ENCODE peak calls at places on chromosomes 11 and 22, in nine cellular contexts. One of them, this sample, is unnamed.

GRCh38 chr11:74341926-74342325 is 30.5 kb upstream of the P4HA3 start:
- DNase-seq in tibial artery: no peak
- DNase-seq in effector memory CD4-positive, alpha-beta T cell: no peak
- DNase-seq in fibroblast of the aortic adventitia: peak
- DNase-seq in CD8-positive, alpha-beta memory T cell: no peak
- DNase-seq in mesenchymal stem cell: no peak
- DNase-seq in SJSA1: no peak
- DNase-seq in fibroblast of villous mesenchyme: no peak
- DNase-seq in HFF-Myc: no peak
- DNase-seq in this sample: peak

GRCh38 chr22:49032821-49033220 is 794.9 kb downstream of the BRD1 start:
- DNase-seq in tibial artery: no peak
- DNase-seq in effector memory CD4-positive, alpha-beta T cell: no peak
- DNase-seq in fibroblast of the aortic adventitia: no peak
- DNase-seq in CD8-positive, alpha-beta memory T cell: peak
- DNase-seq in mesenchymal stem cell: no peak
- DNase-seq in SJSA1: no peak
- DNase-seq in fibroblast of villous mesenchyme: no peak
- DNase-seq in HFF-Myc: no peak
- DNase-seq in this sample: no peak

GRCh38 chr11:8732748-8733241 is 50.2 kb downstream of the RPL27A start:
- DNase-seq in tibial artery: peak
- DNase-seq in effector memory CD4-positive, alpha-beta T cell: no peak
- DNase-seq in fibroblast of the aortic adventitia: peak
- DNase-seq in CD8-positive, alpha-beta memory T cell: no peak
- DNase-seq in mesenchymal stem cell: peak
- DNase-seq in SJSA1: peak
- DNase-seq in fibroblast of villous mesenchyme: peak
- DNase-seq in HFF-Myc: no peak
- DNase-seq in this sample: peak

GRCh38 chr11:62144641-62145255 is 20.9 kb downstream of the INCENP start:
- DNase-seq in tibial artery: peak
- DNase-seq in effector memory CD4-positive, alpha-beta T cell: no peak
- DNase-seq in fibroblast of the aortic adventitia: no peak
- DNase-seq in CD8-positive, alpha-beta memory T cell: no peak
- DNase-seq in mesenchymal stem cell: no peak
- DNase-seq in SJSA1: peak
- DNase-seq in fibroblast of villous mesenchyme: no peak
- DNase-seq in HFF-Myc: no peak
- DNase-seq in this sample: no peak

GRCh38 chr11:73787051-73787642 is 527 bp upstream of the MRPL48 start:
- DNase-seq in tibial artery: no peak
- DNase-seq in effector memory CD4-positive, alpha-beta T cell: no peak
- DNase-seq in fibroblast of the aortic adventitia: no peak
- DNase-seq in CD8-positive, alpha-beta memory T cell: no peak
- DNase-seq in mesenchymal stem cell: no peak
- DNase-seq in SJSA1: no peak
- DNase-seq in fibroblast of villous mesenchyme: no peak
- DNase-seq in HFF-Myc: no peak
- DNase-seq in this sample: no peak

GRCh38 chr22:28283025-28283654 is 364.1 kb upstream of the PITPNB start:
- DNase-seq in tibial artery: no peak
- DNase-seq in effector memory CD4-positive, alpha-beta T cell: no peak
- DNase-seq in fibroblast of the aortic adventitia: peak
- DNase-seq in CD8-positive, alpha-beta memory T cell: no peak
- DNase-seq in mesenchymal stem cell: no peak
- DNase-seq in SJSA1: no peak
- DNase-seq in fibroblast of villous mesenchyme: peak
- DNase-seq in HFF-Myc: no peak
- DNase-seq in this sample: peak

GRCh38 chr11:58067685-58068084 is 36.9 kb downstream of the OR6Q1 start:
- DNase-seq in tibial artery: no peak
- DNase-seq in effector memory CD4-positive, alpha-beta T cell: no peak
- DNase-seq in fibroblast of the aortic adventitia: no peak
- DNase-seq in CD8-positive, alpha-beta memory T cell: no peak
- DNase-seq in mesenchymal stem cell: no peak
- DNase-seq in SJSA1: no peak
- DNase-seq in fibroblast of villous mesenchyme: no peak
- DNase-seq in HFF-Myc: no peak
- DNase-seq in this sample: no peak

GRCh38 chr22:45448431-45448830 is 34.9 kb downstream of the RIBC2 start:
- DNase-seq in tibial artery: peak
- DNase-seq in effector memory CD4-positive, alpha-beta T cell: no peak
- DNase-seq in fibroblast of the aortic adventitia: peak
- DNase-seq in CD8-positive, alpha-beta memory T cell: no peak
- DNase-seq in mesenchymal stem cell: no peak
- DNase-seq in SJSA1: no peak
- DNase-seq in fibroblast of villous mesenchyme: no peak
- DNase-seq in HFF-Myc: no peak
- DNase-seq in this sample: no peak

GRCh38 chr22:39434243-39434653 is 22.6 kb upstream of the MGAT3 start:
- DNase-seq in tibial artery: no peak
- DNase-seq in effector memory CD4-positive, alpha-beta T cell: no peak
- DNase-seq in fibroblast of the aortic adventitia: no peak
- DNase-seq in CD8-positive, alpha-beta memory T cell: no peak
- DNase-seq in mesenchymal stem cell: no peak
- DNase-seq in SJSA1: no peak
- DNase-seq in fibroblast of villous mesenchyme: no peak
- DNase-seq in HFF-Myc: no peak
- DNase-seq in this sample: no peak

GRCh38 chr11:1773711-1774550 is 10.2 kb upstream of the CTSD start:
- DNase-seq in tibial artery: peak
- DNase-seq in effector memory CD4-positive, alpha-beta T cell: no peak
- DNase-seq in fibroblast of the aortic adventitia: no peak
- DNase-seq in CD8-positive, alpha-beta memory T cell: peak
- DNase-seq in mesenchymal stem cell: no peak
- DNase-seq in SJSA1: no peak
- DNase-seq in fibroblast of villous mesenchyme: no peak
- DNase-seq in HFF-Myc: no peak
- DNase-seq in this sample: no peak

GRCh38 chr22:27846248-27846760 is 44.7 kb upstream of the MN1 start:
- DNase-seq in tibial artery: no peak
- DNase-seq in effector memory CD4-positive, alpha-beta T cell: no peak
- DNase-seq in fibroblast of the aortic adventitia: no peak
- DNase-seq in CD8-positive, alpha-beta memory T cell: no peak
- DNase-seq in mesenchymal stem cell: no peak
- DNase-seq in SJSA1: no peak
- DNase-seq in fibroblast of villous mesenchyme: no peak
- DNase-seq in HFF-Myc: no peak
- DNase-seq in this sample: no peak

GRCh38 chr22:42994276-42994916 is 20.6 kb downstream of the PACSIN2 start:
- DNase-seq in tibial artery: no peak
- DNase-seq in effector memory CD4-positive, alpha-beta T cell: no peak
- DNase-seq in fibroblast of the aortic adventitia: no peak
- DNase-seq in CD8-positive, alpha-beta memory T cell: peak
- DNase-seq in mesenchymal stem cell: no peak
- DNase-seq in SJSA1: no peak
- DNase-seq in fibroblast of villous mesenchyme: no peak
- DNase-seq in HFF-Myc: no peak
- DNase-seq in this sample: no peak
- H3K4me3 ChIP-seq in tibial artery: peak
- H3K4me3 ChIP-seq in effector memory CD4-positive, alpha-beta T cell: no peak
- H3K4me3 ChIP-seq in fibroblast of the aortic adventitia: peak
- H3K4me3 ChIP-seq in CD8-positive, alpha-beta memory T cell: no peak
- H3K4me3 ChIP-seq in mesenchymal stem cell: no peak
- H3K4me3 ChIP-seq in SJSA1: peak
- H3K4me3 ChIP-seq in fibroblast of villous mesenchyme: peak
- H3K4me3 ChIP-seq in HFF-Myc: no peak
- H3K4me3 ChIP-seq in this sample: no peak

GRCh38 chr11:47376543-47377371 is 1.6 kb downstream of the SPI1 start:
- DNase-seq in tibial artery: no peak
- DNase-seq in effector memory CD4-positive, alpha-beta T cell: no peak
- DNase-seq in fibroblast of the aortic adventitia: no peak
- DNase-seq in CD8-positive, alpha-beta memory T cell: no peak
- DNase-seq in mesenchymal stem cell: no peak
- DNase-seq in SJSA1: no peak
- DNase-seq in fibroblast of villous mesenchyme: no peak
- DNase-seq in HFF-Myc: no peak
- DNase-seq in this sample: no peak

GRCh38 chr11:47378011-47378835 is at the start of gene SPI1:
- DNase-seq in tibial artery: peak
- DNase-seq in effector memory CD4-positive, alpha-beta T cell: no peak
- DNase-seq in fibroblast of the aortic adventitia: no peak
- DNase-seq in CD8-positive, alpha-beta memory T cell: no peak
- DNase-seq in mesenchymal stem cell: no peak
- DNase-seq in SJSA1: peak
- DNase-seq in fibroblast of villous mesenchyme: no peak
- DNase-seq in HFF-Myc: no peak
- DNase-seq in this sample: no peak

GRCh38 chr11:47376183-47376542 is 2.2 kb downstream of the SPI1 start:
- DNase-seq in tibial artery: no peak
- DNase-seq in effector memory CD4-positive, alpha-beta T cell: no peak
- DNase-seq in fibroblast of the aortic adventitia: no peak
- DNase-seq in CD8-positive, alpha-beta memory T cell: no peak
- DNase-seq in mesenchymal stem cell: no peak
- DNase-seq in SJSA1: no peak
- DNase-seq in fibroblast of villous mesenchyme: no peak
- DNase-seq in HFF-Myc: no peak
- DNase-seq in this sample: no peak

GRCh38 chr11:47378836-47379170 is 456 bp upstream of the SPI1 start:
- DNase-seq in tibial artery: no peak
- DNase-seq in effector memory CD4-positive, alpha-beta T cell: no peak
- DNase-seq in fibroblast of the aortic adventitia: no peak
- DNase-seq in CD8-positive, alpha-beta memory T cell: no peak
- DNase-seq in mesenchymal stem cell: no peak
- DNase-seq in SJSA1: no peak
- DNase-seq in fibroblast of villous mesenchyme: no peak
- DNase-seq in HFF-Myc: no peak
- DNase-seq in this sample: no peak

GRCh38 chr11:47377571-47378010 is 756 bp downstream of the SPI1 start:
- DNase-seq in tibial artery: no peak
- DNase-seq in effector memory CD4-positive, alpha-beta T cell: no peak
- DNase-seq in fibroblast of the aortic adventitia: no peak
- DNase-seq in CD8-positive, alpha-beta memory T cell: no peak
- DNase-seq in mesenchymal stem cell: no peak
- DNase-seq in SJSA1: peak
- DNase-seq in fibroblast of villous mesenchyme: no peak
- DNase-seq in HFF-Myc: no peak
- DNase-seq in this sample: no peak
- H3K4me3 ChIP-seq in tibial artery: peak
- H3K4me3 ChIP-seq in effector memory CD4-positive, alpha-beta T cell: no peak
- H3K4me3 ChIP-seq in fibroblast of the aortic adventitia: no peak
- H3K4me3 ChIP-seq in CD8-positive, alpha-beta memory T cell: no peak
- H3K4me3 ChIP-seq in mesenchymal stem cell: no peak
- H3K4me3 ChIP-seq in SJSA1: no peak
- H3K4me3 ChIP-seq in fibroblast of villous mesenchyme: no peak
- H3K4me3 ChIP-seq in HFF-Myc: no peak
- H3K4me3 ChIP-seq in this sample: no peak

GRCh38 chr11:3055881-3056280 is 1.3 kb downstream of the CARS1 start:
- DNase-seq in tibial artery: peak
- DNase-seq in effector memory CD4-positive, alpha-beta T cell: no peak
- DNase-seq in fibroblast of the aortic adventitia: no peak
- DNase-seq in CD8-positive, alpha-beta memory T cell: no peak
- DNase-seq in mesenchymal stem cell: no peak
- DNase-seq in SJSA1: no peak
- DNase-seq in fibroblast of villous mesenchyme: no peak
- DNase-seq in HFF-Myc: no peak
- DNase-seq in this sample: no peak
- H3K4me3 ChIP-seq in tibial artery: peak
- H3K4me3 ChIP-seq in effector memory CD4-positive, alpha-beta T cell: no peak
- H3K4me3 ChIP-seq in fibroblast of the aortic adventitia: peak
- H3K4me3 ChIP-seq in CD8-positive, alpha-beta memory T cell: peak
- H3K4me3 ChIP-seq in mesenchymal stem cell: no peak
- H3K4me3 ChIP-seq in SJSA1: peak
- H3K4me3 ChIP-seq in fibroblast of villous mesenchyme: peak
- H3K4me3 ChIP-seq in HFF-Myc: peak
- H3K4me3 ChIP-seq in this sample: peak

DNA sequence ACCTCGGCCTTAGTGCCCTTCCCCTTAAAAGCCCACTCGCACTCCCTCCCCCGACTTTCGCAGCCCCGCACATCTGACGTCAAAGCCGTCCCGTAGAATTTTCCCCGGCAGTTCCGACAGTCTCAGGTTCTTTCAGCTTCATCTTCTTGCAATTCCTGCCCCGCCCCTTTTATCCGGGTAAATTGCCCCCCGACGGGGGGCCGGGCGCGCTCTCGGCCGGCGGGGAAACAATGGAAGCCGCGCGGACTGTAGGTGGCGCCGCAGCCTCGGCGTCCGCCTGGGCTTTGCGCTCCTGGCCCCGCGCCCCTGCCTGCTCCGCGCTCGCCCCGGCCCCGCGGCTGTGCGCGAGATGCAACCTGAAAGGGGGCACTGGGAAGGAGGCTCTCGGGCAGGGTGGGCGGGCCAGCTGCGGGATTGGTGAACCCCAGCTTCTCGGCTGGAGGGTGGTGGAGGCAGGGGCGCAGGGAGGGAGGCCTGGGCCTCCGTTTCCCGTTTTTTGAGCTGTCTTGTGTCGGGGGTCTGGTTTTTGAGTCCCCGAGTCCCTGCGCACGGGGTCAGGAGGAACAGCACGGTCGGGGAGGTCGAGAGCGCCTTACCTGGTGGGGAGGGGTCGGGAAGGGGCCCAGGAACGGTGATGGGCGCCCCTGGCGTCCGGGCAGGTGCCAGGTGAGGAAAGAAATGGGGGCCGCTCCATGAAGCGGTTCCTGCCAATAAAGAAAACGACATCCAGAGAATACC is 855 bp upstream of the FGF19 start:
- DNase-seq in tibial artery: no peak
- DNase-seq in effector memory CD4-positive, alpha-beta T cell: no peak
- DNase-seq in fibroblast of the aortic adventitia: no peak
- DNase-seq in CD8-positive, alpha-beta memory T cell: no peak
- DNase-seq in mesenchymal stem cell: peak
- DNase-seq in SJSA1: peak
- DNase-seq in fibroblast of villous mesenchyme: no peak
- DNase-seq in HFF-Myc: no peak
- DNase-seq in this sample: peak
- H3K4me3 ChIP-seq in tibial artery: no peak
- H3K4me3 ChIP-seq in effector memory CD4-positive, alpha-beta T cell: no peak
- H3K4me3 ChIP-seq in fibroblast of the aortic adventitia: no peak
- H3K4me3 ChIP-seq in CD8-positive, alpha-beta memory T cell: no peak
- H3K4me3 ChIP-seq in mesenchymal stem cell: no peak
- H3K4me3 ChIP-seq in SJSA1: peak
- H3K4me3 ChIP-seq in fibroblast of villous mesenchyme: no peak
- H3K4me3 ChIP-seq in HFF-Myc: no peak
- H3K4me3 ChIP-seq in this sample: no peak

This sample was measured in choroid plexus epithelial cell.